ENCODE peak calls at places on chromosomes 2 and 18, in four cellular contexts. T, I, B and Q are unnamed samples.

GRCh38 chr2:62966995-62967394 is 83.6 kb upstream of the OTX1 start:
- DNase-seq in T (no peak), I (no peak), B (no peak), Q (no peak)

GRCh38 chr2:163664610-163665009 is 71.2 kb downstream of the FIGN start:
- DNase-seq in T (no peak), I (no peak), B (no peak), Q (no peak)

GRCh38 chr2:128187032-128187654 is 96.1 kb downstream of the UGGT1 start:
- DNase-seq in T (no peak), I (no peak), B (no peak), Q (no peak)

GRCh38 chr2:195364015-195364965 is 292.7 kb upstream of the SLC39A10 start:
- DNase-seq in T (no peak), I (no peak), B (no peak), Q (no peak)

GRCh38 chr2:157052685-157053224 is 204.8 kb upstream of the GALNT5 start:
- DNase-seq in T (no peak), I (no peak), B (no peak), Q (peak)

GRCh38 chr2:182368446-182368845 is 58.4 kb downstream of the PDE1A start:
- DNase-seq in T (no peak), I (no peak), B (no peak), Q (no peak)

GRCh38 chr18:22174341-22175148 is 5.2 kb downstream of the GATA6 start:
- DNase-seq in T (no peak), I (peak), B (no peak), Q (peak)

GRCh38 chr18:45379903-45380302 is 235.4 kb upstream of the SLC14A2 start:
- DNase-seq in T (peak), I (no peak), B (no peak), Q (no peak)

GRCh38 chr2:234770081-234770506 is 181.7 kb upstream of the SH3BP4 start:
- DNase-seq in T (no peak), I (no peak), B (no peak), Q (peak)

GRCh38 chr2:171855401-171855800 is 38.6 kb downstream of the SLC25A12 start:
- DNase-seq in T (no peak), I (no peak), B (no peak), Q (no peak)

GRCh38 chr2:190862591-190862991 is 18.0 kb upstream of the GLS start:
- DNase-seq in T (no peak), I (no peak), B (no peak), Q (no peak)

GRCh38 chr2:238784671-238785527 is 63.0 kb upstream of the TWIST2 start:
- DNase-seq in T (no peak), I (no peak), B (no peak), Q (peak)

GRCh38 chr18:55586841-55587240 is 1.2 kb downstream of the TCF4 start:
- DNase-seq in T (no peak), I (no peak), B (no peak), Q (peak)

GRCh38 chr2:47357475-47357874 is 45.5 kb upstream of the MSH2 start:
- DNase-seq in T (no peak), I (peak), B (no peak), Q (peak)

GRCh38 chr2:142849818-142850217 is 27.6 kb upstream of the KYNU start:
- DNase-seq in T (no peak), I (no peak), B (no peak), Q (no peak)

GRCh38 chr2:95391641-95392310 is 10.7 kb upstream of the FAHD2A start:
- DNase-seq in T (no peak), I (peak), B (no peak), Q (peak)

GRCh38 chr18:52319423-52319822 is 20.6 kb upstream of the DCC start:
- DNase-seq in T (no peak), I (no peak), B (no peak), Q (no peak)

GRCh38 chr18:67467188-67467587 is 49.3 kb downstream of the DSEL start:
- DNase-seq in T (no peak), I (no peak), B (no peak), Q (no peak)

GRCh38 chr18:56298935-56299334 is 339.5 kb downstream of the TXNL1 start:
- DNase-seq in T (no peak), I (no peak), B (peak), Q (peak)

GRCh38 chr2:102306125-102306524 is 5.2 kb upstream of the IL1RL1 start:
- DNase-seq in T (no peak), I (no peak), B (no peak), Q (no peak)

GRCh38 chr2:232893834-232894233 is 23.8 kb downstream of the SNORC start:
- DNase-seq in T (no peak), I (no peak), B (no peak), Q (peak)

GRCh38 chr2:220057922-220058321 is 430.5 kb downstream of the SLC4A3 start:
- DNase-seq in T (no peak), I (no peak), B (no peak), Q (no peak)

GRCh38 chr2:150909613-150910012 is 352.1 kb downstream of the RBM43 start:
- DNase-seq in T (no peak), I (no peak), B (no peak), Q (no peak)

GRCh38 chr2:288743-289361 is 961 bp upstream of the ALKAL2 start:
- DNase-seq in T (no peak), I (no peak), B (no peak), Q (peak)

GRCh38 chr2:24359129-24359528 is 1.2 kb downstream of the ITSN2 start:
- DNase-seq in T (no peak), I (no peak), B (peak), Q (no peak)

GRCh38 chr18:48963555-48964480 is 13.1 kb upstream of the SMAD7 start:
- DNase-seq in T (no peak), I (no peak), B (no peak), Q (no peak)

GRCh38 chr2:26685943-26686839 is 6.3 kb upstream of the KCNK3 start:
- DNase-seq in T (no peak), I (peak), B (no peak), Q (peak)